ENCODE peak calls at places on chromosomes 12 and 14, in eight cellular contexts. M is NCI-H524; O is B cell; H is effector memory CD8-positive, alpha-beta T cell; W is astrocyte of the cerebellum; R is HFF-Myc; T is LoVo; S is smooth muscle cell of the brain vasculature. K is an unnamed sample.

GRCh38 chr12:131242741-131243496 is 289.2 kb downstream of the ADGRD1 start:
- DNase-seq in O (no peak), W (no peak), S (no peak), R (no peak), M (peak), T (no peak), H (no peak), K (no peak)

GRCh38 chr12:120759591-120760348 is 34.1 kb downstream of the ACADS start:
- DNase-seq in R (no peak), T (no peak), S (no peak), O (no peak), W (no peak), H (no peak), M (no peak), K (no peak)

GRCh38 chr14:87196436-87196835 is 796.5 kb downstream of the GALC start:
- DNase-seq in T (no peak), O (no peak), H (no peak), S (no peak), R (peak), W (no peak), M (no peak), K (no peak)

GRCh38 chr14:64634558-64634957 is 69.7 kb upstream of the PLEKHG3 start:
- DNase-seq in O (no peak), W (no peak), H (no peak), M (no peak), T (no peak), S (no peak), R (no peak), K (no peak)

GRCh38 chr14:103597623-103598372 is 31.2 kb upstream of the KLC1 start:
- DNase-seq in M (no peak), O (no peak), R (peak), H (no peak), T (no peak), W (peak), S (peak), K (no peak)

GRCh38 chr14:74065746-74066575 is 18.3 kb downstream of the ALDH6A1 start:
- DNase-seq in T (no peak), O (no peak), S (no peak), R (no peak), H (no peak), W (no peak), M (no peak), K (no peak)

GRCh38 chr12:54259194-54260011 is 20.5 kb downstream of the CBX5 start:
- DNase-seq in H (peak), S (no peak), R (peak), T (no peak), W (peak), M (peak), O (peak), K (peak)

GRCh38 chr14:101578489-101578888 is 17.2 kb downstream of the DIO3 start:
- DNase-seq in R (no peak), H (no peak), O (no peak), T (no peak), M (no peak), S (no peak), W (no peak), K (no peak)

GRCh38 chr12:111440152-111440551 is 34.4 kb downstream of the SH2B3 start:
- DNase-seq in T (no peak), W (no peak), M (peak), O (no peak), R (no peak), H (no peak), S (no peak), K (no peak)

GRCh38 chr14:62629070-62629580 is 416.1 kb downstream of the KCNH5 start:
- DNase-seq in R (no peak), W (no peak), T (no peak), M (no peak), S (no peak), H (no peak), O (no peak), K (no peak)

K was measured in immature natural killer cell.